ENCODE peak calls at places on chromosomes 7 and 10, in eight cellular contexts. O, M, V, Q, L, B, W and N are unnamed samples.

GRCh38 chr7:155001756-155002410 is 1.0 kb downstream of the PAXIP1 start:
- DNase-seq in O (peak), M (no peak), V (peak), Q (no peak), L (no peak), B (no peak), W (no peak), N (no peak)

GRCh38 chr7:132133501-132133900 is 442.8 kb downstream of the PLXNA4 start:
- DNase-seq in O (no peak), M (no peak), V (no peak), Q (no peak), L (no peak), B (no peak), W (no peak), N (no peak)

GRCh38 chr10:72257051-72257892 is 16.5 kb upstream of the DDIT4 start:
- DNase-seq in O (no peak), M (peak), V (no peak), Q (no peak), L (no peak), B (no peak), W (no peak), N (no peak)

GRCh38 chr7:30140456-30140855 is 5.7 kb downstream of the MTURN start:
- DNase-seq in O (no peak), M (no peak), V (peak), Q (no peak), L (no peak), B (no peak), W (no peak), N (no peak)

GRCh38 chr7:107463139-107464078 is 6.4 kb upstream of the GPR22 start:
- DNase-seq in O (peak), M (peak), V (peak), Q (peak), L (no peak), B (no peak), W (peak), N (peak)

GRCh38 chr7:636396-636795 is 90.1 kb upstream of the DNAAF5 start:
- DNase-seq in O (peak), M (peak), V (no peak), Q (no peak), L (no peak), B (peak), W (peak), N (peak)

GRCh38 chr10:80477-81105 is 31.5 kb upstream of the TUBB8 start:
- DNase-seq in O (no peak), M (peak), V (no peak), Q (no peak), L (no peak), B (no peak), W (no peak), N (no peak)

GRCh38 chr7:132614428-132615076 is 38.3 kb upstream of the PLXNA4 start:
- DNase-seq in O (peak), M (peak), V (peak), Q (peak), L (no peak), B (no peak), W (no peak), N (no peak)

GRCh38 chr7:149716932-149717307 is 56.5 kb downstream of the ZNF467 start:
- DNase-seq in O (no peak), M (no peak), V (no peak), Q (peak), L (no peak), B (no peak), W (no peak), N (no peak)

GRCh38 chr7:53191836-53192443 is 156.5 kb downstream of the POM121L12 start:
- DNase-seq in O (no peak), M (no peak), V (no peak), Q (no peak), L (no peak), B (no peak), W (no peak), N (no peak)

GRCh38 chr7:94056796-94057207 is 52.6 kb upstream of the BET1 start:
- DNase-seq in O (peak), M (peak), V (no peak), Q (no peak), L (no peak), B (no peak), W (no peak), N (no peak)

GRCh38 chr7:77714195-77714594 is 17.9 kb downstream of the RSBN1L start:
- DNase-seq in O (no peak), M (no peak), V (no peak), Q (no peak), L (no peak), B (no peak), W (no peak), N (no peak)

GRCh38 chr10:104077282-104078151 is 8.2 kb downstream of the COL17A1 start:
- DNase-seq in O (no peak), M (peak), V (peak), Q (no peak), L (no peak), B (no peak), W (no peak), N (no peak)

GRCh38 chr7:28573059-28573553 is 160.8 kb downstream of the CREB5 start:
- DNase-seq in O (peak), M (no peak), V (peak), Q (no peak), L (no peak), B (no peak), W (no peak), N (peak)

GRCh38 chr10:109934958-109935793 is 11.9 kb upstream of the XPNPEP1 start:
- DNase-seq in O (peak), M (peak), V (peak), Q (no peak), L (no peak), B (no peak), W (no peak), N (no peak)

GRCh38 chr10:130016095-130016494 is 52.0 kb upstream of the EBF3 start:
- DNase-seq in O (no peak), M (no peak), V (no peak), Q (no peak), L (no peak), B (no peak), W (no peak), N (no peak)

GRCh38 chr7:155884225-155885161 is 72.2 kb upstream of the SHH start:
- DNase-seq in O (no peak), M (no peak), V (no peak), Q (no peak), L (no peak), B (no peak), W (no peak), N (no peak)

GRCh38 chr7:15199482-15199881 is 296.9 kb upstream of the DGKB start:
- DNase-seq in O (peak), M (no peak), V (peak), Q (no peak), L (no peak), B (no peak), W (no peak), N (no peak)

GRCh38 chr10:109306698-109307097 is 616.6 kb downstream of the XPNPEP1 start:
- DNase-seq in O (no peak), M (no peak), V (no peak), Q (no peak), L (no peak), B (no peak), W (no peak), N (no peak)

GRCh38 chr10:113415246-113415645 is 137.6 kb upstream of the HABP2 start:
- DNase-seq in O (peak), M (no peak), V (no peak), Q (no peak), L (no peak), B (no peak), W (no peak), N (no peak)

GRCh38 chr7:158517571-158517970 is 70.1 kb downstream of the PTPRN2 start:
- DNase-seq in O (no peak), M (no peak), V (no peak), Q (no peak), L (no peak), B (no peak), W (no peak), N (no peak)

GRCh38 chr10:78194539-78195402 is 161.1 kb downstream of the RPS24 start:
- DNase-seq in O (no peak), M (no peak), V (peak), Q (no peak), L (no peak), B (no peak), W (no peak), N (no peak)

GRCh38 chr7:20198295-20198694 is 18.9 kb downstream of the MACC1 start:
- DNase-seq in O (no peak), M (no peak), V (peak), Q (no peak), L (no peak), B (no peak), W (no peak), N (no peak)

GRCh38 chr10:108601856-108602255 is 1321.5 kb downstream of the XPNPEP1 start:
- DNase-seq in O (no peak), M (no peak), V (no peak), Q (no peak), L (no peak), B (no peak), W (no peak), N (no peak)

GRCh38 chr10:73732931-73733623 is 11.1 kb upstream of the SEC24C start:
- DNase-seq in O (no peak), M (peak), V (no peak), Q (no peak), L (no peak), B (no peak), W (no peak), N (no peak)

GRCh38 chr7:151679073-151679708 is 159.5 kb upstream of the RHEB start:
- DNase-seq in O (no peak), M (peak), V (no peak), Q (no peak), L (no peak), B (no peak), W (no peak), N (no peak)

GRCh38 chr7:47380325-47381131 is 201.4 kb downstream of the TNS3 start:
- DNase-seq in O (no peak), M (peak), V (peak), Q (no peak), L (no peak), B (no peak), W (no peak), N (no peak)

GRCh38 chr10:132302911-132303310 is 4.8 kb downstream of the STK32C start:
- DNase-seq in O (no peak), M (no peak), V (no peak), Q (no peak), L (no peak), B (no peak), W (no peak), N (no peak)

GRCh38 chr7:2860627-2861133 is 16.6 kb upstream of the GNA12 start:
- DNase-seq in O (no peak), M (no peak), V (peak), Q (peak), L (no peak), B (no peak), W (no peak), N (peak)

GRCh38 chr7:108055541-108056135 is 52.7 kb upstream of the LAMB1 start:
- DNase-seq in O (no peak), M (no peak), V (no peak), Q (no peak), L (no peak), B (no peak), W (no peak), N (no peak)

GRCh38 chr10:125606406-125606805 is 76.6 kb downstream of the TEX36 start:
- DNase-seq in O (no peak), M (no peak), V (no peak), Q (no peak), L (no peak), B (no peak), W (no peak), N (no peak)

GRCh38 chr10:70753841-70754621 is 31.1 kb downstream of the TBATA start:
- DNase-seq in O (peak), M (peak), V (no peak), Q (no peak), L (no peak), B (no peak), W (no peak), N (no peak)

GRCh38 chr10:132279873-132280645 is 27.7 kb downstream of the STK32C start:
- DNase-seq in O (no peak), M (no peak), V (no peak), Q (no peak), L (no peak), B (no peak), W (no peak), N (no peak)

GRCh38 chr10:80205478-80206276 is at the start of gene ANXA11:
- DNase-seq in O (peak), M (peak), V (peak), Q (peak), L (peak), B (no peak), W (peak), N (peak)

GRCh38 chr7:79414910-79415309 is 38.6 kb downstream of the MAGI2 start:
- DNase-seq in O (peak), M (no peak), V (no peak), Q (no peak), L (no peak), B (no peak), W (no peak), N (no peak)

GRCh38 chr7:142468871-142469652 is 211.2 kb upstream of the PRSS58 start:
- DNase-seq in O (no peak), M (no peak), V (no peak), Q (no peak), L (no peak), B (no peak), W (no peak), N (no peak)

GRCh38 chr7:159033956-159034938 is 110.4 kb downstream of the VIPR2 start:
- DNase-seq in O (no peak), M (peak), V (no peak), Q (no peak), L (no peak), B (no peak), W (no peak), N (no peak)